ENCODE peak calls at places on chromosome 2, in nine cellular contexts. E, R, I, T, S, D, P, X and K are unnamed samples.

GRCh38 chr2:12412898-12413305 is 303.8 kb upstream of the TRIB2 start:
- DNase-seq in E (no peak), R (no peak), I (no peak), T (peak), S (no peak), D (no peak), P (no peak), X (no peak), K (no peak)

GRCh38 chr2:12642332-12642731 is 74.4 kb upstream of the TRIB2 start:
- DNase-seq in E (no peak), R (no peak), I (no peak), T (no peak), S (no peak), D (no peak), P (no peak), X (no peak), K (no peak)

GRCh38 chr2:201883559-201883958 is 77.2 kb downstream of the CDK15 start:
- DNase-seq in E (no peak), R (no peak), I (no peak), T (no peak), S (peak), D (peak), P (no peak), X (no peak), K (no peak)

GRCh38 chr2:8168876-8169275 is 513.0 kb upstream of the ID2 start:
- DNase-seq in E (no peak), R (no peak), I (no peak), T (no peak), S (no peak), D (no peak), P (no peak), X (no peak), K (no peak)

GRCh38 chr2:151189125-151189524 is 72.5 kb downstream of the RBM43 start:
- DNase-seq in E (no peak), R (no peak), I (no peak), T (no peak), S (no peak), D (no peak), P (no peak), X (no peak), K (no peak)

GRCh38 chr2:70785137-70785911 is 5.1 kb downstream of the FIGLA start:
- DNase-seq in E (peak), R (peak), I (no peak), T (peak), S (no peak), D (peak), P (peak), X (no peak), K (peak)

GRCh38 chr2:98334439-98335078 is 11.7 kb upstream of the CNGA3 start:
- DNase-seq in E (peak), R (peak), I (peak), T (no peak), S (no peak), D (no peak), P (peak), X (peak), K (peak)

GRCh38 chr2:50492452-50492851 is 539.5 kb downstream of the NRXN1 start:
- DNase-seq in E (peak), R (peak), I (peak), T (peak), S (no peak), D (peak), P (peak), X (no peak), K (peak)

GRCh38 chr2:14866953-14867352 is 234.4 kb downstream of the LRATD1 start:
- DNase-seq in E (no peak), R (no peak), I (no peak), T (no peak), S (no peak), D (no peak), P (no peak), X (no peak), K (no peak)

GRCh38 chr2:110886806-110887573 is 154.6 kb downstream of the ACOXL start:
- DNase-seq in E (no peak), R (no peak), I (no peak), T (no peak), S (no peak), D (no peak), P (no peak), X (no peak), K (no peak)

GRCh38 chr2:187890690-187891089 is 336.5 kb upstream of the TFPI start:
- DNase-seq in E (no peak), R (no peak), I (no peak), T (no peak), S (no peak), D (no peak), P (no peak), X (no peak), K (no peak)

GRCh38 chr2:51290725-51291124 is 258.8 kb upstream of the NRXN1 start:
- DNase-seq in E (no peak), R (peak), I (peak), T (no peak), S (no peak), D (no peak), P (no peak), X (no peak), K (no peak)

GRCh38 chr2:222960126-222960525 is 91.9 kb upstream of the KCNE4 start:
- DNase-seq in E (no peak), R (no peak), I (no peak), T (peak), S (no peak), D (no peak), P (no peak), X (no peak), K (no peak)

GRCh38 chr2:195318440-195319111 is 338.4 kb upstream of the SLC39A10 start:
- DNase-seq in E (peak), R (peak), I (no peak), T (peak), S (no peak), D (peak), P (peak), X (no peak), K (peak)

GRCh38 chr2:2810504-2810903 is 479.4 kb upstream of the MYT1L start:
- DNase-seq in E (no peak), R (no peak), I (no peak), T (no peak), S (no peak), D (no peak), P (no peak), X (no peak), K (no peak)

GRCh38 chr2:185689906-185690539 is 48.6 kb upstream of the FSIP2 start:
- DNase-seq in E (no peak), R (peak), I (no peak), T (no peak), S (no peak), D (no peak), P (no peak), X (no peak), K (peak)

GRCh38 chr2:170812716-170813585 is 3.7 kb upstream of the GAD1 start:
- DNase-seq in E (peak), R (peak), I (peak), T (peak), S (no peak), D (peak), P (peak), X (peak), K (peak)

GRCh38 chr2:97267411-97268074 is 154.6 kb downstream of the ANKRD36 start:
- DNase-seq in E (peak), R (no peak), I (no peak), T (peak), S (peak), D (no peak), P (no peak), X (no peak), K (no peak)

GRCh38 chr2:167293172-167293781 is 405.0 kb downstream of the XIRP2 start:
- DNase-seq in E (peak), R (peak), I (no peak), T (no peak), S (no peak), D (peak), P (no peak), X (no peak), K (peak)

GRCh38 chr2:231163011-231163410 is 35.4 kb upstream of the ARMC9 start:
- DNase-seq in E (no peak), R (no peak), I (no peak), T (no peak), S (no peak), D (no peak), P (no peak), X (no peak), K (no peak)

GRCh38 chr2:219627105-219628100 is at the start of gene SLC4A3:
- DNase-seq in E (peak), R (peak), I (no peak), T (no peak), S (peak), D (peak), P (peak), X (no peak), K (peak)

GRCh38 chr2:108908717-108909077 is 80.3 kb downstream of the EDAR start:
- DNase-seq in E (no peak), R (no peak), I (no peak), T (no peak), S (no peak), D (no peak), P (no peak), X (no peak), K (no peak)

GRCh38 chr2:27544143-27544821 is 38.6 kb upstream of the ZNF512 start:
- DNase-seq in E (no peak), R (no peak), I (no peak), T (no peak), S (no peak), D (no peak), P (no peak), X (no peak), K (no peak)

GRCh38 chr2:202269585-202269984 is 4.0 kb downstream of the NOP58 start:
- DNase-seq in E (no peak), R (no peak), I (no peak), T (no peak), S (no peak), D (no peak), P (no peak), X (no peak), K (peak)

DNA sequence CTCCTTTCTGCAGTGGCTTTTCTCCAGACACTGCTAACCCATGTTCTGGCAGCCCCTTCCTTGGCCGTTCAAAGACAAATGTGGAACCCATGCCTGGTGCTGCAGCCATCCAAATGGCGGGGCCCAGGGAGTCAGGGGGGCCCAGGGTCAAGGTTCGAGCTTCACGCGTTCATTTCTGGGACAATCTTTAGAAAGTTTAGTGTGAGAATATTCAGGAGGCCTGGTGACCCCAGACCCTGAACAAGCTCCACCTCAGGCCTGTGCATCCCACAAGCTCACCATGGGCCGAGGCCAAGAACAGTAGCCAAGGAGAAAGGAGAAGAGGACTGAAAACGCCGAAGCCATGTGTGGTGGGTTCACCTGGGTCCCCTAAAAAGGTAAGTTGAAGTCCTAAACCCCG is 54.4 kb downstream of the ANKMY1 start:
- DNase-seq in E (no peak), R (no peak), I (no peak), T (no peak), S (no peak), D (no peak), P (no peak), X (no peak), K (no peak)
- TF ChIP-seq CTCF in E (no peak), R (no peak), I (no peak), T (no peak), S (no peak), D (no peak), P (no peak), X (no peak), K (no peak)

GRCh38 chr2:183604065-183604464 is 479.8 kb downstream of the NUP35 start:
- DNase-seq in E (no peak), R (no peak), I (no peak), T (no peak), S (no peak), D (no peak), P (no peak), X (no peak), K (no peak)

GRCh38 chr2:183607995-183608394 is 483.8 kb downstream of the NUP35 start:
- DNase-seq in E (no peak), R (no peak), I (no peak), T (no peak), S (no peak), D (no peak), P (no peak), X (no peak), K (no peak)

GRCh38 chr2:183606022-183606717 is 481.9 kb downstream of the NUP35 start:
- DNase-seq in E (no peak), R (no peak), I (no peak), T (no peak), S (no peak), D (no peak), P (no peak), X (no peak), K (no peak)

GRCh38 chr2:183606718-183607085 is 482.5 kb downstream of the NUP35 start:
- DNase-seq in E (no peak), R (no peak), I (no peak), T (no peak), S (no peak), D (no peak), P (no peak), X (no peak), K (no peak)

GRCh38 chr2:183605440-183605839 is 481.2 kb downstream of the NUP35 start:
- DNase-seq in E (no peak), R (no peak), I (no peak), T (no peak), S (no peak), D (no peak), P (no peak), X (no peak), K (no peak)
- TF ChIP-seq CTCF in E (no peak), R (no peak), I (no peak), T (no peak), S (no peak), D (no peak), P (no peak), X (no peak), K (no peak)

DNA sequence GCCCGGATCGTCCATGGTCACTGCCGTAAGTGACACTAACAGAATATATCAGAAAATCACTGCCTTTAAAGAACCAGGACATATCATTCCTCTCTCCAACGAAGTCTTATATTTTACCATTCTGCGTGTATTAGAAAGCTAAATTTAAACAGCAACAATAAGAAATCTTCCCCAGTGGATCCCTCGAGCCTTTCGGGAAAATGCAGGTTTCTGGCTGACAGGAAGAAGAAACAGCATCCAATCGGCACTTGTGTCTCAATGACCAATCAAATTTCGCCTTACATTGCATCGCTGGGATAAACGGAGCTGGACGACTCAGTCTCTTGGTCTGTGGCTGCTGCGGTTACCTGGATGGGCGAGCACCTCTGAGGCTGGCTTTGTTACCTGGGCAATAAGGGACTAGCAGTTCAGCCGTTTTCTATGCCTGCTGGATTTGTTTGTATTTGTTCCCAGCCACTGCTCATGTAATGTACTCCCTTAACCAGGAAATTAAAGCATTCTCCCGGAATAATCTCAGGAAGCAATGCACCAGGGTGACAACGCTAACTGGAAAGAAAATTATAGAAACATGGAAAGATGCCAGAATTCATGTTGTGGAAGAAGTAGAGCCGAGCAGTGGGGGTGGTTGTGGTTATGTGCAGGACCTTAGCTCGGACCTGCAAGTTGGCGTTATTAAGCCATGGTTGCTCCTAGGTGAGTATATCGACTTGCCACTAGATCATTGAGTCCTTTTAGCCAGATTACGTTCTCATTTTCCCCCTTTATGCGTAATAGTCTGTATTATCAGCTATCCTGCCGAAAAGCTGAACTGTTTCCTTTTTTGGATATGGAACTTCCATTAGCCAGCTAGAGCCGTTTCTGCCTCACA is at the start of gene DUSP19:
- DNase-seq in E (peak), R (peak), I (peak), T (peak), S (peak), D (peak), P (peak), X (peak), K (peak)
- TF ChIP-seq CTCF in E (no peak), R (no peak), I (no peak), T (no peak), S (no peak), D (no peak), P (no peak), X (no peak), K (no peak)

GRCh38 chr2:6103372-6103771 is 411.2 kb downstream of the SOX11 start:
- DNase-seq in E (no peak), R (no peak), I (no peak), T (no peak), S (no peak), D (no peak), P (no peak), X (no peak), K (no peak)

GRCh38 chr2:6109801-6110200 is 417.6 kb downstream of the SOX11 start:
- DNase-seq in E (no peak), R (no peak), I (no peak), T (no peak), S (no peak), D (peak), P (no peak), X (no peak), K (no peak)

GRCh38 chr2:6107290-6107689 is 415.1 kb downstream of the SOX11 start:
- DNase-seq in E (no peak), R (no peak), I (no peak), T (no peak), S (no peak), D (no peak), P (no peak), X (no peak), K (no peak)

GRCh38 chr2:6103949-6104348 is 411.8 kb downstream of the SOX11 start:
- DNase-seq in E (no peak), R (no peak), I (no peak), T (no peak), S (no peak), D (no peak), P (no peak), X (no peak), K (peak)
- TF ChIP-seq CTCF in E (peak), R (no peak), I (no peak), T (no peak), S (no peak), D (no peak), P (no peak), X (no peak), K (no peak)

GRCh38 chr2:44620189-44620990 is 258.6 kb downstream of the CAMKMT start:
- DNase-seq in E (no peak), R (no peak), I (no peak), T (no peak), S (no peak), D (no peak), P (no peak), X (no peak), K (peak)

GRCh38 chr2:44628297-44628696 is 266.6 kb downstream of the CAMKMT start:
- DNase-seq in E (no peak), R (no peak), I (no peak), T (no peak), S (no peak), D (no peak), P (no peak), X (no peak), K (no peak)

GRCh38 chr2:44618378-44619023 is 256.8 kb downstream of the CAMKMT start:
- DNase-seq in E (no peak), R (no peak), I (no peak), T (no peak), S (no peak), D (no peak), P (no peak), X (no peak), K (no peak)

GRCh38 chr2:44623622-44624351 is 262.0 kb downstream of the CAMKMT start:
- DNase-seq in E (no peak), R (no peak), I (no peak), T (no peak), S (no peak), D (no peak), P (no peak), X (no peak), K (no peak)
- TF ChIP-seq CTCF in E (peak), R (no peak), I (peak), T (no peak), S (no peak), D (peak), P (no peak), X (peak), K (peak)

DNA sequence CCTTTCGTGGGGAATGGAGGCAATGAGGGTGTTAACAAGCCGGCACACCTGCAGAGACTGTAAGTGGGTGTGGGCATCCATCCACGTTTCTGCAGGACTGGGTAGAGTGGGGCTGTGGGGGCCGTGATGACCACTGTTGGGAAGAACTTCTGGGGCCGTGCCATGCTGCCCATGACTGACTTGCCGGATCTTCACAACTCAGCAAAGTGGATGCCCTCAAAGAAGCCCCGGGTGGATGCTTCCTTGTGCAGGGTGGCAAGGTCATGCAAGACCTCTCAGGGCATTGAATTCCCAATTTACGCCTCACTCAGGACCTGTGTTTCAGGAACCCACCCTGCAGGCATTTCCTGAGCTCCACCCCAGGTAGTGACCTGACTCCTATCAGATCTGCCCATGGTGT is 143.5 kb upstream of the TPO start:
- DNase-seq in E (no peak), R (no peak), I (no peak), T (no peak), S (no peak), D (no peak), P (no peak), X (no peak), K (no peak)
- TF ChIP-seq CTCF in E (no peak), R (no peak), I (no peak), T (no peak), S (no peak), D (no peak), P (no peak), X (no peak), K (no peak)

GRCh38 chr2:234565842-234566619 is 69.2 kb upstream of the ARL4C start:
- DNase-seq in E (no peak), R (no peak), I (no peak), T (no peak), S (no peak), D (no peak), P (no peak), X (no peak), K (no peak)

GRCh38 chr2:234566622-234567021 is 69.7 kb upstream of the ARL4C start:
- DNase-seq in E (no peak), R (no peak), I (no peak), T (no peak), S (no peak), D (no peak), P (no peak), X (no peak), K (no peak)

GRCh38 chr2:234559609-234560008 is 62.7 kb upstream of the ARL4C start:
- DNase-seq in E (no peak), R (no peak), I (no peak), T (no peak), S (no peak), D (no peak), P (peak), X (no peak), K (no peak)

GRCh38 chr2:234565201-234565600 is 68.3 kb upstream of the ARL4C start:
- DNase-seq in E (no peak), R (no peak), I (no peak), T (no peak), S (no peak), D (no peak), P (no peak), X (no peak), K (no peak)

DNA sequence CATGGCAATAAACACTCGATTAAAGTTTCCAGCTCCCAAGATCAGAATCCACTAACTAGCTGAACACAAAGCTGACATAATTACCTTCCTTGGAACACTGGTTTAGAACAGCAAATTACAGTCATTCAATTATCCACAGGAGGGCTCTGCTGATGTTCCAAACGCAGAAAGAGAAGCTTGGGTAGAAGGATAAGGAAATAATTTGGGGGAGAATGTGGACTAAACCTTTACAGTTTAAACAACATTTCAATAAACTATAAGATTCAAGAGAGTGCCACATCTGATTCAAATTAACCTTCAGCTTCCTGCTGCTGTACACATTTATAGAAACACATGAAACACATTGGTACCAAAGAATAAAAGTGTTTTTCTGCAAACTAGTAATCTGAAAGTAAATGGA is 67.8 kb upstream of the ARL4C start:
- DNase-seq in E (no peak), R (no peak), I (peak), T (no peak), S (no peak), D (no peak), P (no peak), X (peak), K (no peak)
- TF ChIP-seq CTCF in E (peak), R (peak), I (peak), T (no peak), S (no peak), D (peak), P (peak), X (peak), K (no peak)

GRCh38 chr2:175373001-175373727 is 191.7 kb upstream of the ATP5MC3 start:
- DNase-seq in E (no peak), R (no peak), I (no peak), T (no peak), S (no peak), D (no peak), P (no peak), X (peak), K (no peak)

GRCh38 chr2:175371378-175371777 is 189.9 kb upstream of the ATP5MC3 start:
- DNase-seq in E (no peak), R (no peak), I (no peak), T (no peak), S (no peak), D (no peak), P (no peak), X (no peak), K (no peak)

GRCh38 chr2:175373729-175374128 is 192.2 kb upstream of the ATP5MC3 start:
- DNase-seq in E (no peak), R (no peak), I (no peak), T (no peak), S (no peak), D (no peak), P (no peak), X (no peak), K (no peak)
- TF ChIP-seq CTCF in E (no peak), R (no peak), I (no peak), T (no peak), S (no peak), D (no peak), P (no peak), X (no peak), K (no peak)